ENCODE peak calls at places on chromosomes 7 and 10, in nine cellular contexts. E is H1; F is hippocampal formation; J is upper lobe of left lung; T is NCI-H510A; Q is prostate gland; P is Caki2; N is CD8-positive, alpha-beta memory T cell; Y is activated CD8-positive, alpha-beta memory T cell treated with anti-CD3 and anti-CD28 coated beads for 48 hours. O is an unnamed sample.

GRCh38 chr10:80855348-80855971 is 317.8 kb downstream of the SH2D4B start:
- DNase-seq in E (peak; percentile 53), F (no peak), J (no peak), T (no peak), Q (no peak), P (no peak), N (no peak), Y (no peak), O (no peak)

GRCh38 chr10:67815571-67816059 is 22.4 kb downstream of the DNAJC12 start:
- DNase-seq in E (no peak), F (no peak), J (no peak), T (no peak), Q (peak; percentile 36), P (peak; percentile 32), N (no peak), Y (no peak), O (peak; percentile 34)

GRCh38 chr10:126500866-126501265 is 112.6 kb upstream of the ADAM12 start:
- DNase-seq in E (no peak), F (no peak), J (no peak), T (no peak), Q (no peak), P (no peak), N (no peak), Y (no peak), O (no peak)

GRCh38 chr10:126930506-126931458 is 25.6 kb downstream of the DOCK1 start:
- DNase-seq in E (no peak), F (no peak), J (no peak), T (no peak), Q (no peak), P (no peak), N (no peak), Y (no peak), O (no peak)

GRCh38 chr10:106285199-106285598 is 879.3 kb downstream of the SORCS1 start:
- DNase-seq in E (no peak), F (no peak), J (no peak), T (no peak), Q (no peak), P (no peak), N (no peak), Y (no peak), O (no peak)

GRCh38 chr7:31882187-31882586 is 188.0 kb downstream of the PDE1C start:
- DNase-seq in E (peak; percentile 3), F (peak; percentile 71), J (no peak), T (no peak), Q (no peak), P (no peak), N (no peak), Y (no peak), O (no peak)

GRCh38 chr10:47331491-47331890 is 9.2 kb downstream of the GDF2 start:
- DNase-seq in E (no peak), F (no peak), J (no peak), T (no peak), Q (no peak), P (no peak), N (no peak), Y (no peak), O (no peak)

GRCh38 chr10:122033224-122033926 is 44.4 kb downstream of the TACC2 start:
- DNase-seq in E (no peak), F (no peak), J (peak; percentile 79), T (no peak), Q (peak; percentile 70), P (no peak), N (no peak), Y (no peak), O (no peak)

GRCh38 chr10:6396652-6397051 is 183.4 kb downstream of the PRKCQ start:
- DNase-seq in E (no peak), F (no peak), J (no peak), T (no peak), Q (no peak), P (no peak), N (no peak), Y (no peak), O (no peak)

O was measured in DMS79.